ENCODE peak calls at places on chromosomes 5 and 9, in four cellular contexts. O is NCI-H345; U is CD4-positive, alpha-beta memory T cell; P is mucosa of gallbladder. W is an unnamed sample.

GRCh38 chr9:16282216-16282615 is 588.3 kb downstream of the BNC2 start:
- DNase-seq in P (no peak), U (no peak), O (peak), W (no peak)

GRCh38 chr5:178431777-178432155 is 158.4 kb downstream of the COL23A1 start:
- DNase-seq in O (no peak), U (no peak), P (no peak), W (no peak)

GRCh38 chr9:127089639-127090081 is 32.8 kb downstream of the ANGPTL2 start:
- DNase-seq in U (no peak), P (no peak), O (no peak), W (no peak)

GRCh38 chr5:112787896-112788295 is 50.2 kb downstream of the APC start:
- DNase-seq in P (no peak), O (no peak), U (no peak), W (no peak)

GRCh38 chr9:118954822-118955221 is 414.4 kb downstream of the BRINP1 start:
- DNase-seq in P (no peak), U (no peak), O (no peak), W (no peak)

GRCh38 chr5:158084292-158084691 is 225.3 kb upstream of the CLINT1 start:
- DNase-seq in O (no peak), U (no peak), P (no peak), W (no peak)

GRCh38 chr5:134874831-134875655 is 872 bp downstream of the TXNDC15 start:
- DNase-seq in U (peak), P (peak), O (peak), W (peak)

GRCh38 chr9:27151693-27152397 is 42.8 kb downstream of the TEK start:
- DNase-seq in U (no peak), P (no peak), O (no peak), W (no peak)

GRCh38 chr9:131019387-131020239 is 10.6 kb downstream of the LAMC3 start:
- DNase-seq in U (no peak), O (no peak), P (no peak), W (no peak)

GRCh38 chr5:109701779-109702178 is 12.1 kb downstream of the MAN2A1 start:
- DNase-seq in O (no peak), U (no peak), P (no peak), W (no peak)

GRCh38 chr5:77679791-77680190 is 41.3 kb upstream of the OTP start:
- DNase-seq in U (no peak), P (no peak), O (no peak), W (no peak)

GRCh38 chr9:77952641-77953341 is 78.8 kb downstream of the GNAQ start:
- DNase-seq in P (no peak), O (no peak), U (no peak), W (no peak)

GRCh38 chr9:77987880-77988525 is 43.6 kb downstream of the GNAQ start:
- DNase-seq in O (no peak), U (no peak), P (no peak), W (no peak)

GRCh38 chr9:108244676-108245075 is 611.1 kb downstream of the ACTL7B start:
- DNase-seq in U (no peak), O (no peak), P (no peak), W (no peak)

GRCh38 chr5:149775785-149776184 is 45.7 kb downstream of the PPARGC1B start:
- DNase-seq in O (no peak), P (no peak), U (no peak), W (peak)

GRCh38 chr5:178786859-178787499 is 56.5 kb upstream of the ZNF354A start:
- DNase-seq in O (no peak), U (no peak), P (peak), W (peak)

GRCh38 chr9:135156525-135157510 is 69.3 kb downstream of the OLFM1 start:
- DNase-seq in U (no peak), O (no peak), P (peak), W (peak)

GRCh38 chr9:31394040-31394473 is 990.4 kb upstream of the ACO1 start:
- DNase-seq in U (no peak), P (no peak), O (peak), W (no peak)

GRCh38 chr5:114123654-114124053 is 238.2 kb upstream of the KCNN2 start:
- DNase-seq in O (no peak), U (no peak), P (no peak), W (no peak)